ENCODE peak calls at places on chromosomes 1 and 21, in nine cellular contexts. H is cerebellum; B is HTR-8/SVneo; I is naive thymus-derived CD4-positive, alpha-beta T cell; W is SJCRH30; S is activated T-cell treated with anti-CD3 and anti-CD28 coated beads for 1 hour; O is GM12865; V is stimulated activated CD4-positive, alpha-beta T cell treated with anti-CD3 and anti-CD28 coated beads, Interleukin-1b, Interleukin-23, amount 100 ng/mL, for 24 hours; R is H54. Q is an unnamed sample.
A peak's percentile ranks its signal among the peaks of the same experiment; 100 is the strongest.

GRCh38 chr1:182634306-182635072 is 30.3 kb upstream of the RGS16 start:
- DNase-seq in B (no peak), V (no peak), R (no peak), I (no peak), S (no peak), O (no peak), W (peak; percentile 90), H (no peak), Q (no peak)

GRCh38 chr1:227449051-227449450 is 114.3 kb upstream of the ZNF678 start:
- DNase-seq in R (peak; percentile 45), I (no peak), S (no peak), V (no peak), O (peak; percentile 49), W (peak; percentile 77), B (peak; percentile 29), H (no peak), Q (no peak)

GRCh38 chr1:230509281-230509977 is 83.3 kb upstream of the PGBD5 start:
- DNase-seq in S (no peak), I (no peak), W (peak; percentile 54), V (no peak), H (no peak), B (peak; percentile 20), O (peak; percentile 37), R (peak; percentile 24), Q (no peak)

GRCh38 chr21:38159355-38159754 is 97.4 kb upstream of the KCNJ15 start:
- DNase-seq in R (peak; percentile 38), W (peak; percentile 73), S (peak; percentile 35), V (peak; percentile 17), O (peak; percentile 80), B (peak; percentile 50), H (peak; percentile 17), I (peak; percentile 39), Q (peak; percentile 45)

GRCh38 chr1:21671915-21672314 is 2.8 kb upstream of the RAP1GAP start:
- DNase-seq in R (no peak), H (peak; percentile 74), B (no peak), O (no peak), W (no peak), I (no peak), V (no peak), S (no peak), Q (no peak)

GRCh38 chr21:31326478-31327247 is 17.4 kb downstream of the TIAM1 start:
- DNase-seq in B (no peak), S (peak; percentile 12), O (peak; percentile 88), W (no peak), R (no peak), H (no peak), I (peak; percentile 27), V (peak; percentile 21), Q (no peak)

GRCh38 chr1:228463559-228464455 is 23.4 kb upstream of the RNF187 start:
- DNase-seq in B (peak; percentile 57), R (no peak), I (peak; percentile 28), W (no peak), O (peak; percentile 82), V (no peak), S (peak; percentile 24), H (no peak), Q (peak; percentile 59)

GRCh38 chr1:216702170-216702569 is 21.1 kb downstream of the ESRRG start:
- DNase-seq in V (no peak), S (no peak), R (no peak), W (no peak), H (no peak), B (no peak), I (no peak), O (peak; percentile 7), Q (no peak)

GRCh38 chr21:16407403-16408279 is 677.9 kb downstream of the USP25 start:
- DNase-seq in B (no peak), R (no peak), H (no peak), I (no peak), W (no peak), S (no peak), O (no peak), V (no peak), Q (no peak)

GRCh38 chr21:14842641-14843040 is 222.2 kb downstream of the NRIP1 start:
- DNase-seq in V (no peak), H (no peak), O (no peak), B (no peak), I (no peak), R (no peak), S (no peak), W (no peak), Q (no peak)

GRCh38 chr1:24910751-24911650 is 19.1 kb downstream of the RUNX3 start:
- DNase-seq in S (peak; percentile 63), O (peak; percentile 14), V (no peak), W (peak; percentile 78), B (no peak), I (peak; percentile 65), H (no peak), R (no peak), Q (no peak)